ENCODE peak calls at places on chromosomes 16 and 17, in nine cellular contexts. One of them, this sample, is unnamed.

GRCh38 chr17:77140878-77141767 is at the start of gene SEC14L1:
- DNase-seq in NCI-H187: no peak
- DNase-seq in iris pigment epithelial cell: no peak
- DNase-seq in NCI-H2081: peak
- DNase-seq in GM13976: peak
- DNase-seq in activated T-helper 9 cell treated with anti-CD3 and anti-CD28 coated beads, Interleukin-2, amount 50 U/mL, for 16 hours: no peak
- DNase-seq in BE2C: peak
- DNase-seq in GM13977: peak
- DNase-seq in mammary epithelial cell: peak
- DNase-seq in this sample: peak

GRCh38 chr17:77311371-77311981 is 170.7 kb downstream of the SEC14L1 start:
- DNase-seq in activated T-helper 9 cell treated with anti-CD3 and anti-CD28 coated beads, Interleukin-2, amount 50 U/mL, for 16 hours: no peak
- DNase-seq in NCI-H187: no peak
- DNase-seq in iris pigment epithelial cell: no peak
- DNase-seq in GM13977: no peak
- DNase-seq in BE2C: no peak
- DNase-seq in mammary epithelial cell: no peak
- DNase-seq in GM13976: no peak
- DNase-seq in NCI-H2081: no peak
- DNase-seq in this sample: no peak

GRCh38 chr17:46063239-46063638 is 64.2 kb downstream of the STH start:
- DNase-seq in NCI-H2081: no peak
- DNase-seq in iris pigment epithelial cell: peak
- DNase-seq in activated T-helper 9 cell treated with anti-CD3 and anti-CD28 coated beads, Interleukin-2, amount 50 U/mL, for 16 hours: no peak
- DNase-seq in GM13977: no peak
- DNase-seq in mammary epithelial cell: peak
- DNase-seq in BE2C: no peak
- DNase-seq in GM13976: no peak
- DNase-seq in NCI-H187: no peak
- DNase-seq in this sample: peak

GRCh38 chr16:30786115-30786935 is 680 bp downstream of the ZNF629 start:
- DNase-seq in mammary epithelial cell: peak
- DNase-seq in NCI-H187: no peak
- DNase-seq in GM13977: no peak
- DNase-seq in iris pigment epithelial cell: peak
- DNase-seq in NCI-H2081: no peak
- DNase-seq in GM13976: no peak
- DNase-seq in activated T-helper 9 cell treated with anti-CD3 and anti-CD28 coated beads, Interleukin-2, amount 50 U/mL, for 16 hours: no peak
- DNase-seq in BE2C: peak
- DNase-seq in this sample: peak

GRCh38 chr17:68200689-68201424 is 47.0 kb upstream of the AMZ2 start:
- DNase-seq in GM13977: peak
- DNase-seq in activated T-helper 9 cell treated with anti-CD3 and anti-CD28 coated beads, Interleukin-2, amount 50 U/mL, for 16 hours: peak
- DNase-seq in GM13976: peak
- DNase-seq in NCI-H2081: peak
- DNase-seq in BE2C: peak
- DNase-seq in NCI-H187: no peak
- DNase-seq in iris pigment epithelial cell: peak
- DNase-seq in mammary epithelial cell: peak
- DNase-seq in this sample: peak

GRCh38 chr16:5541356-5541755 is 443.8 kb upstream of the EEF2KMT start:
- DNase-seq in activated T-helper 9 cell treated with anti-CD3 and anti-CD28 coated beads, Interleukin-2, amount 50 U/mL, for 16 hours: no peak
- DNase-seq in iris pigment epithelial cell: no peak
- DNase-seq in NCI-H2081: no peak
- DNase-seq in GM13977: no peak
- DNase-seq in NCI-H187: no peak
- DNase-seq in GM13976: no peak
- DNase-seq in mammary epithelial cell: no peak
- DNase-seq in BE2C: no peak
- DNase-seq in this sample: no peak

GRCh38 chr17:2011421-2012371 is 13.4 kb downstream of the RTN4RL1 start:
- DNase-seq in GM13977: no peak
- DNase-seq in NCI-H2081: no peak
- DNase-seq in NCI-H187: no peak
- DNase-seq in BE2C: no peak
- DNase-seq in GM13976: no peak
- DNase-seq in activated T-helper 9 cell treated with anti-CD3 and anti-CD28 coated beads, Interleukin-2, amount 50 U/mL, for 16 hours: no peak
- DNase-seq in iris pigment epithelial cell: peak
- DNase-seq in mammary epithelial cell: peak
- DNase-seq in this sample: peak

GRCh38 chr17:15395091-15395490 is 53.7 kb upstream of the TEKT3 start:
- DNase-seq in activated T-helper 9 cell treated with anti-CD3 and anti-CD28 coated beads, Interleukin-2, amount 50 U/mL, for 16 hours: no peak
- DNase-seq in BE2C: no peak
- DNase-seq in iris pigment epithelial cell: no peak
- DNase-seq in mammary epithelial cell: no peak
- DNase-seq in GM13976: no peak
- DNase-seq in NCI-H187: no peak
- DNase-seq in NCI-H2081: no peak
- DNase-seq in GM13977: no peak
- DNase-seq in this sample: no peak

GRCh38 chr17:60145006-60145935 is 4.5 kb upstream of the CA4 start:
- DNase-seq in BE2C: no peak
- DNase-seq in activated T-helper 9 cell treated with anti-CD3 and anti-CD28 coated beads, Interleukin-2, amount 50 U/mL, for 16 hours: no peak
- DNase-seq in mammary epithelial cell: peak
- DNase-seq in NCI-H2081: no peak
- DNase-seq in iris pigment epithelial cell: no peak
- DNase-seq in GM13976: no peak
- DNase-seq in GM13977: no peak
- DNase-seq in NCI-H187: no peak
- DNase-seq in this sample: peak

GRCh38 chr17:16343569-16343968 is 9.7 kb downstream of the CENPV start:
- DNase-seq in iris pigment epithelial cell: no peak
- DNase-seq in BE2C: no peak
- DNase-seq in NCI-H2081: no peak
- DNase-seq in GM13976: no peak
- DNase-seq in NCI-H187: no peak
- DNase-seq in activated T-helper 9 cell treated with anti-CD3 and anti-CD28 coated beads, Interleukin-2, amount 50 U/mL, for 16 hours: no peak
- DNase-seq in GM13977: no peak
- DNase-seq in mammary epithelial cell: no peak
- DNase-seq in this sample: no peak

GRCh38 chr17:83064732-83065659 is 14.4 kb upstream of the METRNL start:
- DNase-seq in BE2C: peak
- DNase-seq in NCI-H2081: no peak
- DNase-seq in GM13977: no peak
- DNase-seq in iris pigment epithelial cell: no peak
- DNase-seq in activated T-helper 9 cell treated with anti-CD3 and anti-CD28 coated beads, Interleukin-2, amount 50 U/mL, for 16 hours: no peak
- DNase-seq in NCI-H187: no peak
- DNase-seq in GM13976: no peak
- DNase-seq in mammary epithelial cell: no peak
- DNase-seq in this sample: no peak

GRCh38 chr17:78366109-78366848 is 6.4 kb upstream of the SOCS3 start:
- DNase-seq in NCI-H187: no peak
- DNase-seq in GM13977: no peak
- DNase-seq in iris pigment epithelial cell: no peak
- DNase-seq in GM13976: no peak
- DNase-seq in activated T-helper 9 cell treated with anti-CD3 and anti-CD28 coated beads, Interleukin-2, amount 50 U/mL, for 16 hours: no peak
- DNase-seq in mammary epithelial cell: no peak
- DNase-seq in NCI-H2081: no peak
- DNase-seq in BE2C: peak
- DNase-seq in this sample: no peak

GRCh38 chr17:39782481-39782880 is 44.7 kb downstream of the GRB7 start:
- DNase-seq in NCI-H2081: no peak
- DNase-seq in GM13977: no peak
- DNase-seq in BE2C: no peak
- DNase-seq in mammary epithelial cell: peak
- DNase-seq in activated T-helper 9 cell treated with anti-CD3 and anti-CD28 coated beads, Interleukin-2, amount 50 U/mL, for 16 hours: no peak
- DNase-seq in iris pigment epithelial cell: peak
- DNase-seq in GM13976: no peak
- DNase-seq in NCI-H187: no peak
- DNase-seq in this sample: no peak

GRCh38 chr17:51869387-51869786 is 289.1 kb downstream of the CA10 start:
- DNase-seq in BE2C: no peak
- DNase-seq in GM13977: no peak
- DNase-seq in mammary epithelial cell: peak
- DNase-seq in GM13976: peak
- DNase-seq in NCI-H187: no peak
- DNase-seq in activated T-helper 9 cell treated with anti-CD3 and anti-CD28 coated beads, Interleukin-2, amount 50 U/mL, for 16 hours: no peak
- DNase-seq in NCI-H2081: no peak
- DNase-seq in iris pigment epithelial cell: peak
- DNase-seq in this sample: no peak

GRCh38 chr16:86664518-86665318 is 86.4 kb downstream of the FOXL1 start:
- DNase-seq in iris pigment epithelial cell: peak
- DNase-seq in mammary epithelial cell: peak
- DNase-seq in GM13977: no peak
- DNase-seq in activated T-helper 9 cell treated with anti-CD3 and anti-CD28 coated beads, Interleukin-2, amount 50 U/mL, for 16 hours: peak
- DNase-seq in BE2C: no peak
- DNase-seq in GM13976: no peak
- DNase-seq in NCI-H2081: no peak
- DNase-seq in NCI-H187: no peak
- DNase-seq in this sample: peak

GRCh38 chr16:66266436-66267286 is 99.8 kb upstream of the CDH5 start:
- DNase-seq in GM13976: no peak
- DNase-seq in activated T-helper 9 cell treated with anti-CD3 and anti-CD28 coated beads, Interleukin-2, amount 50 U/mL, for 16 hours: no peak
- DNase-seq in NCI-H187: no peak
- DNase-seq in iris pigment epithelial cell: peak
- DNase-seq in BE2C: no peak
- DNase-seq in mammary epithelial cell: no peak
- DNase-seq in GM13977: no peak
- DNase-seq in NCI-H2081: no peak
- DNase-seq in this sample: peak

GRCh38 chr17:42743595-42744282 is 1.1 kb downstream of the EZH1 start:
- DNase-seq in NCI-H2081: no peak
- DNase-seq in iris pigment epithelial cell: peak
- DNase-seq in GM13976: no peak
- DNase-seq in BE2C: no peak
- DNase-seq in activated T-helper 9 cell treated with anti-CD3 and anti-CD28 coated beads, Interleukin-2, amount 50 U/mL, for 16 hours: no peak
- DNase-seq in mammary epithelial cell: no peak
- DNase-seq in NCI-H187: no peak
- DNase-seq in GM13977: no peak
- DNase-seq in this sample: no peak

GRCh38 chr16:86704516-86704915 is 126.2 kb downstream of the FOXL1 start:
- DNase-seq in NCI-H187: no peak
- DNase-seq in GM13976: no peak
- DNase-seq in GM13977: no peak
- DNase-seq in NCI-H2081: no peak
- DNase-seq in mammary epithelial cell: no peak
- DNase-seq in BE2C: no peak
- DNase-seq in activated T-helper 9 cell treated with anti-CD3 and anti-CD28 coated beads, Interleukin-2, amount 50 U/mL, for 16 hours: no peak
- DNase-seq in iris pigment epithelial cell: no peak
- DNase-seq in this sample: no peak

GRCh38 chr16:8374586-8374985 is 215.7 kb downstream of the TMEM114 start:
- DNase-seq in BE2C: no peak
- DNase-seq in activated T-helper 9 cell treated with anti-CD3 and anti-CD28 coated beads, Interleukin-2, amount 50 U/mL, for 16 hours: no peak
- DNase-seq in GM13976: no peak
- DNase-seq in iris pigment epithelial cell: peak
- DNase-seq in NCI-H187: no peak
- DNase-seq in GM13977: no peak
- DNase-seq in mammary epithelial cell: no peak
- DNase-seq in NCI-H2081: no peak
- DNase-seq in this sample: no peak

GRCh38 chr17:59149841-59150511 is 5.0 kb downstream of the SKA2 start:
- DNase-seq in BE2C: no peak
- DNase-seq in GM13976: no peak
- DNase-seq in activated T-helper 9 cell treated with anti-CD3 and anti-CD28 coated beads, Interleukin-2, amount 50 U/mL, for 16 hours: no peak
- DNase-seq in iris pigment epithelial cell: no peak
- DNase-seq in GM13977: no peak
- DNase-seq in NCI-H2081: no peak
- DNase-seq in NCI-H187: no peak
- DNase-seq in mammary epithelial cell: peak
- DNase-seq in this sample: no peak

GRCh38 chr16:78321611-78322010 is 222.2 kb downstream of the WWOX start:
- DNase-seq in GM13977: no peak
- DNase-seq in mammary epithelial cell: no peak
- DNase-seq in GM13976: no peak
- DNase-seq in NCI-H2081: peak
- DNase-seq in NCI-H187: no peak
- DNase-seq in activated T-helper 9 cell treated with anti-CD3 and anti-CD28 coated beads, Interleukin-2, amount 50 U/mL, for 16 hours: no peak
- DNase-seq in iris pigment epithelial cell: no peak
- DNase-seq in BE2C: no peak
- DNase-seq in this sample: no peak

GRCh38 chr17:67043283-67043682 is 1.1 kb upstream of the CACNG1 start:
- DNase-seq in mammary epithelial cell: no peak
- DNase-seq in NCI-H2081: no peak
- DNase-seq in iris pigment epithelial cell: no peak
- DNase-seq in GM13976: no peak
- DNase-seq in BE2C: no peak
- DNase-seq in NCI-H187: no peak
- DNase-seq in GM13977: no peak
- DNase-seq in activated T-helper 9 cell treated with anti-CD3 and anti-CD28 coated beads, Interleukin-2, amount 50 U/mL, for 16 hours: no peak
- DNase-seq in this sample: no peak

GRCh38 chr16:287298-287811 is 4.4 kb downstream of the PDIA2 start:
- DNase-seq in GM13976: no peak
- DNase-seq in BE2C: peak
- DNase-seq in NCI-H2081: peak
- DNase-seq in iris pigment epithelial cell: no peak
- DNase-seq in GM13977: no peak
- DNase-seq in NCI-H187: no peak
- DNase-seq in activated T-helper 9 cell treated with anti-CD3 and anti-CD28 coated beads, Interleukin-2, amount 50 U/mL, for 16 hours: no peak
- DNase-seq in mammary epithelial cell: no peak
- DNase-seq in this sample: no peak

GRCh38 chr17:18859256-18859655 is 1.3 kb downstream of the PRPSAP2 start:
- DNase-seq in BE2C: no peak
- DNase-seq in NCI-H2081: peak
- DNase-seq in GM13977: peak
- DNase-seq in mammary epithelial cell: no peak
- DNase-seq in GM13976: no peak
- DNase-seq in activated T-helper 9 cell treated with anti-CD3 and anti-CD28 coated beads, Interleukin-2, amount 50 U/mL, for 16 hours: no peak
- DNase-seq in NCI-H187: no peak
- DNase-seq in iris pigment epithelial cell: peak
- DNase-seq in this sample: peak

GRCh38 chr17:42843358-42843934 is 934 bp upstream of the AOC2 start:
- DNase-seq in iris pigment epithelial cell: peak
- DNase-seq in NCI-H187: no peak
- DNase-seq in BE2C: peak
- DNase-seq in mammary epithelial cell: peak
- DNase-seq in GM13977: peak
- DNase-seq in NCI-H2081: peak
- DNase-seq in activated T-helper 9 cell treated with anti-CD3 and anti-CD28 coated beads, Interleukin-2, amount 50 U/mL, for 16 hours: no peak
- DNase-seq in GM13976: peak
- DNase-seq in this sample: peak

GRCh38 chr17:3929181-3929580 is 12.9 kb upstream of the P2RX1 start:
- DNase-seq in activated T-helper 9 cell treated with anti-CD3 and anti-CD28 coated beads, Interleukin-2, amount 50 U/mL, for 16 hours: no peak
- DNase-seq in NCI-H2081: no peak
- DNase-seq in GM13977: no peak
- DNase-seq in NCI-H187: no peak
- DNase-seq in BE2C: no peak
- DNase-seq in mammary epithelial cell: no peak
- DNase-seq in iris pigment epithelial cell: no peak
- DNase-seq in GM13976: no peak
- DNase-seq in this sample: no peak

GRCh38 chr16:84726670-84727467 is 27.1 kb downstream of the USP10 start:
- DNase-seq in activated T-helper 9 cell treated with anti-CD3 and anti-CD28 coated beads, Interleukin-2, amount 50 U/mL, for 16 hours: no peak
- DNase-seq in iris pigment epithelial cell: no peak
- DNase-seq in GM13976: peak
- DNase-seq in NCI-H187: no peak
- DNase-seq in GM13977: no peak
- DNase-seq in BE2C: no peak
- DNase-seq in mammary epithelial cell: peak
- DNase-seq in NCI-H2081: no peak
- DNase-seq in this sample: no peak

GRCh38 chr17:10744509-10745000 is 14.7 kb upstream of the TMEM220 start:
- DNase-seq in NCI-H2081: no peak
- DNase-seq in iris pigment epithelial cell: no peak
- DNase-seq in BE2C: no peak
- DNase-seq in activated T-helper 9 cell treated with anti-CD3 and anti-CD28 coated beads, Interleukin-2, amount 50 U/mL, for 16 hours: no peak
- DNase-seq in NCI-H187: no peak
- DNase-seq in GM13977: no peak
- DNase-seq in mammary epithelial cell: no peak
- DNase-seq in GM13976: no peak
- DNase-seq in this sample: no peak

GRCh38 chr17:33086041-33086440 is 94.4 kb downstream of the SPACA3 start:
- DNase-seq in mammary epithelial cell: no peak
- DNase-seq in NCI-H187: no peak
- DNase-seq in GM13976: no peak
- DNase-seq in iris pigment epithelial cell: no peak
- DNase-seq in GM13977: no peak
- DNase-seq in NCI-H2081: no peak
- DNase-seq in BE2C: no peak
- DNase-seq in activated T-helper 9 cell treated with anti-CD3 and anti-CD28 coated beads, Interleukin-2, amount 50 U/mL, for 16 hours: no peak
- DNase-seq in this sample: no peak

GRCh38 chr17:77145209-77145608 is 4.4 kb downstream of the SEC14L1 start:
- DNase-seq in BE2C: no peak
- DNase-seq in iris pigment epithelial cell: no peak
- DNase-seq in GM13977: no peak
- DNase-seq in GM13976: no peak
- DNase-seq in NCI-H2081: peak
- DNase-seq in mammary epithelial cell: no peak
- DNase-seq in NCI-H187: no peak
- DNase-seq in activated T-helper 9 cell treated with anti-CD3 and anti-CD28 coated beads, Interleukin-2, amount 50 U/mL, for 16 hours: no peak
- DNase-seq in this sample: no peak